ENCODE peak calls at places on chromosomes 3 and 15, in five cellular contexts. One of them, this sample, is unnamed.

GRCh38 chr15:41568350-41569017 is 9.5 kb downstream of the TYRO3 start:
- DNase-seq in activated T-cell treated with anti-CD3 and anti-CD28 coated beads for 4 hours: no peak
- DNase-seq in activated CD8-positive, alpha-beta memory T cell treated with anti-CD3 and anti-CD28 coated beads, Interleukin-2, amount 50 U/mL, for 4 hours: no peak
- DNase-seq in HT1080: no peak
- DNase-seq in cardiac fibroblast: peak
- DNase-seq in this sample: no peak

GRCh38 chr15:41182266-41182665 is 48.3 kb downstream of the EXD1 start:
- DNase-seq in activated T-cell treated with anti-CD3 and anti-CD28 coated beads for 4 hours: no peak
- DNase-seq in activated CD8-positive, alpha-beta memory T cell treated with anti-CD3 and anti-CD28 coated beads, Interleukin-2, amount 50 U/mL, for 4 hours: no peak
- DNase-seq in HT1080: no peak
- DNase-seq in cardiac fibroblast: no peak
- DNase-seq in this sample: no peak

GRCh38 chr3:127525373-127525772 is 65.2 kb downstream of the TPRA1 start:
- DNase-seq in activated T-cell treated with anti-CD3 and anti-CD28 coated beads for 4 hours: no peak
- DNase-seq in activated CD8-positive, alpha-beta memory T cell treated with anti-CD3 and anti-CD28 coated beads, Interleukin-2, amount 50 U/mL, for 4 hours: no peak
- DNase-seq in HT1080: peak
- DNase-seq in cardiac fibroblast: peak
- DNase-seq in this sample: peak

GRCh38 chr15:48671381-48672022 is 26.0 kb upstream of the FBN1 start:
- DNase-seq in activated T-cell treated with anti-CD3 and anti-CD28 coated beads for 4 hours: no peak
- DNase-seq in activated CD8-positive, alpha-beta memory T cell treated with anti-CD3 and anti-CD28 coated beads, Interleukin-2, amount 50 U/mL, for 4 hours: no peak
- DNase-seq in HT1080: peak
- DNase-seq in cardiac fibroblast: peak
- DNase-seq in this sample: peak

GRCh38 chr3:9069971-9070370 is 106.7 kb upstream of the RAD18 start:
- DNase-seq in activated T-cell treated with anti-CD3 and anti-CD28 coated beads for 4 hours: no peak
- DNase-seq in activated CD8-positive, alpha-beta memory T cell treated with anti-CD3 and anti-CD28 coated beads, Interleukin-2, amount 50 U/mL, for 4 hours: no peak
- DNase-seq in HT1080: no peak
- DNase-seq in cardiac fibroblast: no peak
- DNase-seq in this sample: no peak

GRCh38 chr15:35431281-35431680 is 114.7 kb downstream of the DPH6 start:
- DNase-seq in activated T-cell treated with anti-CD3 and anti-CD28 coated beads for 4 hours: no peak
- DNase-seq in activated CD8-positive, alpha-beta memory T cell treated with anti-CD3 and anti-CD28 coated beads, Interleukin-2, amount 50 U/mL, for 4 hours: no peak
- DNase-seq in HT1080: no peak
- DNase-seq in cardiac fibroblast: no peak
- DNase-seq in this sample: no peak

GRCh38 chr15:64000183-64000710 is 46.0 kb downstream of the DAPK2 start:
- DNase-seq in activated T-cell treated with anti-CD3 and anti-CD28 coated beads for 4 hours: no peak
- DNase-seq in activated CD8-positive, alpha-beta memory T cell treated with anti-CD3 and anti-CD28 coated beads, Interleukin-2, amount 50 U/mL, for 4 hours: no peak
- DNase-seq in HT1080: no peak
- DNase-seq in cardiac fibroblast: peak
- DNase-seq in this sample: peak

GRCh38 chr3:138786788-138787276 is 47.9 kb downstream of the PIK3CB start:
- DNase-seq in activated T-cell treated with anti-CD3 and anti-CD28 coated beads for 4 hours: no peak
- DNase-seq in activated CD8-positive, alpha-beta memory T cell treated with anti-CD3 and anti-CD28 coated beads, Interleukin-2, amount 50 U/mL, for 4 hours: no peak
- DNase-seq in HT1080: peak
- DNase-seq in cardiac fibroblast: peak
- DNase-seq in this sample: peak

GRCh38 chr3:194310516-194310915 is 40.6 kb downstream of the CPN2 start:
- DNase-seq in activated T-cell treated with anti-CD3 and anti-CD28 coated beads for 4 hours: no peak
- DNase-seq in activated CD8-positive, alpha-beta memory T cell treated with anti-CD3 and anti-CD28 coated beads, Interleukin-2, amount 50 U/mL, for 4 hours: no peak
- DNase-seq in HT1080: no peak
- DNase-seq in cardiac fibroblast: no peak
- DNase-seq in this sample: no peak

GRCh38 chr15:76994971-76995945 is at the start of gene PSTPIP1:
- DNase-seq in activated T-cell treated with anti-CD3 and anti-CD28 coated beads for 4 hours: peak
- DNase-seq in activated CD8-positive, alpha-beta memory T cell treated with anti-CD3 and anti-CD28 coated beads, Interleukin-2, amount 50 U/mL, for 4 hours: peak
- DNase-seq in HT1080: no peak
- DNase-seq in cardiac fibroblast: no peak
- DNase-seq in this sample: peak

GRCh38 chr3:65303431-65303830 is 615.6 kb upstream of the ADAMTS9 start:
- DNase-seq in activated T-cell treated with anti-CD3 and anti-CD28 coated beads for 4 hours: no peak
- DNase-seq in activated CD8-positive, alpha-beta memory T cell treated with anti-CD3 and anti-CD28 coated beads, Interleukin-2, amount 50 U/mL, for 4 hours: no peak
- DNase-seq in HT1080: no peak
- DNase-seq in cardiac fibroblast: no peak
- DNase-seq in this sample: no peak

GRCh38 chr15:66573719-66574641 is 8.2 kb upstream of the LCTL start:
- DNase-seq in activated T-cell treated with anti-CD3 and anti-CD28 coated beads for 4 hours: no peak
- DNase-seq in activated CD8-positive, alpha-beta memory T cell treated with anti-CD3 and anti-CD28 coated beads, Interleukin-2, amount 50 U/mL, for 4 hours: no peak
- DNase-seq in HT1080: no peak
- DNase-seq in cardiac fibroblast: peak
- DNase-seq in this sample: peak

GRCh38 chr3:143613226-143613625 is 235.0 kb downstream of the SLC9A9 start:
- DNase-seq in activated T-cell treated with anti-CD3 and anti-CD28 coated beads for 4 hours: no peak
- DNase-seq in activated CD8-positive, alpha-beta memory T cell treated with anti-CD3 and anti-CD28 coated beads, Interleukin-2, amount 50 U/mL, for 4 hours: no peak
- DNase-seq in HT1080: no peak
- DNase-seq in cardiac fibroblast: peak
- DNase-seq in this sample: no peak